ENCODE peak calls at places on chromosomes 3 and 15, in seven cellular contexts. D is HuH-7.5, Q is WERI-Rb-1, M is body of pancreas, R is substantia nigra, J is cardiac fibroblast, G is pons. P is an unnamed sample.

GRCh38 chr15:85730001-85730820 is 64.5 kb downstream of the KLHL25 start:
- DNase-seq in J (peak), G (peak), D (peak), R (no peak), Q (no peak), M (peak), P (peak)

GRCh38 chr3:179513867-179514266 is 48.9 kb upstream of the ACTL6A start:
- DNase-seq in M (no peak), D (no peak), G (no peak), R (no peak), J (peak), Q (no peak), P (no peak)

GRCh38 chr3:14440168-14440518 is 37.7 kb downstream of the SLC6A6 start:
- DNase-seq in G (no peak), J (no peak), Q (no peak), R (no peak), D (no peak), M (no peak), P (no peak)

GRCh38 chr3:133574260-133574881 is 885 bp downstream of the CDV3 start:
- DNase-seq in D (peak), M (peak), Q (peak), R (no peak), J (peak), G (peak), P (peak)

GRCh38 chr3:186931487-186932280 is 1.4 kb downstream of the ST6GAL1 start:
- DNase-seq in J (peak), M (peak), D (peak), Q (no peak), G (no peak), R (no peak), P (peak)

GRCh38 chr3:128814514-128815317 is 64.7 kb upstream of the ACAD9 start:
- DNase-seq in J (no peak), G (no peak), R (no peak), D (no peak), M (no peak), Q (no peak), P (no peak)

GRCh38 chr15:70488002-70488605 is 275.3 kb downstream of the UACA start:
- DNase-seq in G (peak), J (peak), M (peak), Q (peak), D (peak), R (peak), P (peak)

GRCh38 chr3:138230525-138230924 is 43.4 kb downstream of the ARMC8 start:
- DNase-seq in J (peak), Q (no peak), R (no peak), D (no peak), M (no peak), G (no peak), P (peak)

GRCh38 chr15:92848852-92849598 is 51.1 kb upstream of the CHD2 start:
- DNase-seq in M (no peak), J (peak), D (no peak), G (no peak), R (no peak), Q (no peak), P (peak)

GRCh38 chr3:111874177-111874820 is 15.2 kb downstream of the PHLDB2 start:
- DNase-seq in G (no peak), Q (no peak), D (no peak), J (peak), R (no peak), M (no peak), P (peak)

GRCh38 chr15:69653846-69654245 is 201.2 kb downstream of the RPLP1 start:
- DNase-seq in Q (no peak), R (no peak), J (no peak), G (no peak), D (no peak), M (no peak), P (no peak)

GRCh38 chr3:122123885-122124284 is 59.6 kb upstream of the CASR start:
- DNase-seq in Q (no peak), R (no peak), D (no peak), M (no peak), G (no peak), J (no peak), P (no peak)

GRCh38 chr3:193134895-193135294 is 106.1 kb upstream of the PLAAT1 start:
- DNase-seq in Q (no peak), R (no peak), M (no peak), G (no peak), D (no peak), J (peak), P (peak)

GRCh38 chr3:184346480-184346879 is 9.1 kb downstream of the FAM131A start:
- DNase-seq in Q (no peak), D (no peak), G (no peak), M (no peak), R (no peak), J (no peak), P (no peak)

GRCh38 chr3:154795582-154795981 is 284.5 kb upstream of the MME start:
- DNase-seq in Q (no peak), J (peak), M (no peak), R (no peak), D (no peak), G (peak), P (peak)

P was measured in astrocyte of the spinal cord.